ENCODE peak calls at places on chromosomes 7 and 10, in seven cellular contexts. F is stomach, I is psoas muscle, Z is choroid plexus epithelial cell, J is GM10248, G is osteoblast, V is astrocyte of the spinal cord. H is an unnamed sample.

GRCh38 chr7:141076377-141076776 is 2.5 kb downstream of the TMEM178B start:
- DNase-seq in F (no peak), V (no peak), Z (peak), G (no peak), J (no peak), I (no peak), H (no peak)

GRCh38 chr7:11743016-11743415 is 89.0 kb downstream of the THSD7A start:
- DNase-seq in I (no peak), F (no peak), V (no peak), G (no peak), Z (no peak), J (no peak), H (no peak)

GRCh38 chr10:124063736-124064135 is 29.7 kb downstream of the CHST15 start:
- DNase-seq in Z (peak), V (peak), J (peak), I (no peak), F (no peak), G (peak), H (peak)

GRCh38 chr7:158431941-158432347 is 155.7 kb downstream of the PTPRN2 start:
- DNase-seq in J (no peak), G (peak), V (peak), F (peak), Z (peak), I (peak), H (peak)

GRCh38 chr10:7846591-7846990 is 28.3 kb downstream of the TAF3 start:
- DNase-seq in G (peak), Z (no peak), V (no peak), F (no peak), J (no peak), I (no peak), H (peak)

GRCh38 chr10:127196227-127196954 is at the start of gene INSYN2A:
- DNase-seq in I (peak), F (no peak), Z (peak), V (peak), G (peak), J (no peak), H (peak)

GRCh38 chr10:22684707-22685106 is 29.7 kb downstream of the PIP4K2A start:
- DNase-seq in G (no peak), I (no peak), Z (no peak), V (no peak), J (no peak), F (no peak), H (no peak)

GRCh38 chr10:70816220-70816894 is 609 bp downstream of the SGPL1 start:
- DNase-seq in G (peak), Z (peak), V (peak), I (peak), F (peak), J (peak), H (peak)

GRCh38 chr10:7756360-7756992 is 31.3 kb downstream of the KIN start:
- DNase-seq in F (peak), Z (peak), V (peak), I (no peak), G (no peak), J (no peak), H (peak)

GRCh38 chr7:2084331-2084730 is 148.4 kb downstream of the MAD1L1 start:
- DNase-seq in Z (no peak), J (no peak), V (no peak), I (no peak), F (no peak), G (no peak), H (no peak)

GRCh38 chr10:73413108-73413527 is 740 bp downstream of the ANXA7 start:
- DNase-seq in F (peak), I (peak), Z (no peak), G (peak), V (peak), J (peak), H (peak)

GRCh38 chr7:28958235-28958945 is at the start of gene TRIL:
- DNase-seq in J (peak), V (peak), G (peak), Z (peak), F (peak), I (peak), H (no peak)

GRCh38 chr10:88315746-88316145 is 267.4 kb downstream of the RNLS start:
- DNase-seq in F (no peak), Z (peak), I (no peak), J (no peak), V (no peak), G (no peak), H (peak)

GRCh38 chr10:6269953-6270867 is 67.5 kb downstream of the PFKFB3 start:
- DNase-seq in V (no peak), G (no peak), I (no peak), Z (no peak), J (peak), F (peak), H (peak)

GRCh38 chr10:35789996-35790395 is 147.9 kb upstream of the FZD8 start:
- DNase-seq in V (no peak), J (no peak), G (peak), Z (no peak), F (no peak), I (no peak), H (peak)

GRCh38 chr7:87886875-87887274 is 10.6 kb downstream of the DBF4 start:
- DNase-seq in Z (peak), F (no peak), I (no peak), J (no peak), G (no peak), V (peak), H (peak)

GRCh38 chr10:16987129-16987670 is 142.4 kb downstream of the CUBN start:
- DNase-seq in V (peak), F (no peak), J (no peak), G (peak), I (no peak), Z (peak), H (peak)

GRCh38 chr7:73446716-73447115 is 13.1 kb downstream of the FZD9 start:
- DNase-seq in Z (no peak), I (no peak), F (no peak), J (no peak), V (no peak), G (peak), H (no peak)

GRCh38 chr7:158238616-158239289 is 348.9 kb downstream of the PTPRN2 start:
- DNase-seq in Z (no peak), G (no peak), I (no peak), V (no peak), J (no peak), F (peak), H (no peak)

GRCh38 chr10:106573106-106573505 is 591.4 kb downstream of the SORCS1 start:
- DNase-seq in V (peak), G (no peak), J (no peak), F (no peak), I (no peak), Z (peak), H (peak)

GRCh38 chr7:106986450-106986977 is 58.0 kb upstream of the PRKAR2B start:
- DNase-seq in Z (no peak), G (no peak), V (no peak), J (no peak), F (no peak), I (no peak), H (no peak)

GRCh38 chr7:151193203-151193602 is 6.2 kb upstream of the ASB10 start:
- DNase-seq in G (peak), I (no peak), F (no peak), V (no peak), J (no peak), Z (no peak), H (no peak)

GRCh38 chr10:107913317-107914294 is 749.1 kb upstream of the SORCS1 start:
- DNase-seq in V (no peak), F (no peak), Z (no peak), G (no peak), I (no peak), J (no peak), H (no peak)

GRCh38 chr7:134449596-134450194 is 9.2 kb downstream of the AKR1B1 start:
- DNase-seq in J (no peak), G (no peak), F (no peak), I (no peak), Z (no peak), V (no peak), H (no peak)

DNA sequence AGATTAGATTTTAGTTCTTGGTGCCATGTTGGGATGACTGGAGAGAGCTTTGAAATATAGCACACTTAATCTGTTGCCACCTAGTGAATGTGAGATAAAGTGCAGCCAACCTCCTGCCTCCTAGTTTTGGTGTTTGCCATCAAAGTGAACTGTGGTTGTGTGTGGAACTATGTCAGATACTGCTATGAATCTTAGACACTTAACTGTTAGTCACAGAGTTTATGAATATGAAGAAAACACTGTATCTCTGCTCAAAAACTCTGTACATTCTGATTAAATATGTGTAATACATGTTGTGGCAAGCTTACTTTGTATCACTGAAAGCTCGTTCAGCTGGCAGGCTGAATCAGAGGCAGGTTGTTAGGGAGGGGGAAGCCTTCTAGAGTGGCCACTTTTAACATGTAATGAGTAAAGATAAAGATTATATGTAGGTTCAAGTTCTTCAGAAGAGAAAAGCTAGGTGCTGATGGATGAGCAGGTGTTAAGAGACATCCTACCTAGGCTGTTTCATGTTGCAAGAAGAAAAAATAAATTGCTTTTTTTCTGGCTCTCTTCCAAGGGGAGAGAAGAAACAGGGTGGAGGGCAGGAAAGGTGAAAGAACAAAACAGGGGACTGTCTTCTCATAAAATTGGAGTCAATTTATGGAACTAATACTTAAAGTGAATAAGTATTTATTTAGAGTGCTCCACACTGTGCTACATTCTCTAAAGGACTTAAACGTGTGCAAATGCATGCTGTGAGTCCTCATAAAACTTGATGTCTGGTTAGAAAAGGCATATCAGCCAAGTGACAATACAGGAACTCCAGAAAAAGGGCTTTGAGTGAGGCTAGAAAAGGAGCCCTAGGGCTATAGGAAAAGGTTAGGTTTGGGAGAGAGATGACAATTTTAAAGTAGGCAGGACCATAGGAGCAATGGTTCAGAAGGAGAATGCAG is 14.1 kb upstream of the LAMB1 start:
- DNase-seq in V (peak), I (no peak), G (peak), Z (peak), F (no peak), J (no peak), H (peak)
- TF ChIP-seq CTCF in V (peak), I (no peak), G (peak), Z (peak), F (no peak), J (peak), H (peak)

GRCh38 chr10:129334326-129334725 is 132.7 kb upstream of the MGMT start:
- DNase-seq in G (no peak), V (no peak), I (no peak), J (no peak), F (no peak), Z (no peak), H (no peak)

GRCh38 chr10:129329375-129330040 is 137.5 kb upstream of the MGMT start:
- DNase-seq in J (no peak), V (no peak), G (no peak), I (no peak), F (no peak), Z (no peak), H (no peak)

GRCh38 chr10:129335942-129336341 is 131.1 kb upstream of the MGMT start:
- DNase-seq in J (no peak), F (no peak), I (no peak), G (no peak), V (no peak), Z (no peak), H (no peak)

GRCh38 chr10:129335396-129335795 is 131.6 kb upstream of the MGMT start:
- DNase-seq in G (no peak), F (no peak), Z (no peak), J (no peak), I (no peak), V (no peak), H (no peak)

DNA sequence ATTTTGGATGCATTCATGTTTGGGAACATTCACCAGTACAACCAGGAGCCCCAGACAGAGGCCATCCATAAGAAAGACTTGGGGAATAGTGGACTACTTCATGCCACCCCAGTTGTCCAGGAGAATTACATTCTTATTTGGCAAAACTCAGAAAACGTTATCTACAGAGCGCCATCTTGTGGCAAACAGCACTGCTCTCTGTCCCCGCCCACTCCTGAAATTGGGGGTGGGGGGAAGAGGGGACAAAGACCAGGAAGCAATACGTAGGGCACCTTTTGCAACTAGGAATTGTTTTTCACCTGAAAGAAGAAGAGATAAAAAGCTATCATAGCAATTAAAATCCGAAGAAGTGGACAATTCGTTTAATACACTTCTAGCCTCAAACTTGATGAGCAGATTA is 134.6 kb upstream of the MGMT start:
- DNase-seq in F (no peak), Z (peak), I (no peak), G (no peak), J (no peak), V (no peak), H (peak)
- TF ChIP-seq CTCF in F (no peak), Z (peak), I (peak), G (peak), J (peak), V (peak), H (peak)

GRCh38 chr10:79438699-79439085 is 6.7 kb downstream of the ZCCHC24 start:
- DNase-seq in I (no peak), J (no peak), G (no peak), F (no peak), V (no peak), Z (no peak), H (no peak)

GRCh38 chr10:79436066-79436849 is 9.2 kb downstream of the ZCCHC24 start:
- DNase-seq in Z (no peak), V (no peak), F (no peak), G (peak), J (no peak), I (no peak), H (no peak)

GRCh38 chr10:79436850-79437103 is 8.6 kb downstream of the ZCCHC24 start:
- DNase-seq in Z (no peak), I (no peak), V (no peak), J (no peak), G (no peak), F (no peak), H (no peak)

GRCh38 chr10:79437111-79437814 is 8.2 kb downstream of the ZCCHC24 start:
- DNase-seq in I (no peak), V (no peak), Z (no peak), G (no peak), J (no peak), F (no peak), H (peak)

GRCh38 chr10:79438021-79438698 is 7.3 kb downstream of the ZCCHC24 start:
- DNase-seq in I (no peak), V (no peak), J (no peak), G (peak), F (no peak), Z (no peak), H (no peak)
- TF ChIP-seq CTCF in I (peak), V (peak), J (no peak), G (peak), F (no peak), Z (peak), H (no peak)

GRCh38 chr10:48887982-48888381 is 51.7 kb downstream of the LRRC18 start:
- DNase-seq in I (no peak), Z (no peak), J (no peak), V (no peak), F (no peak), G (no peak), H (no peak)

GRCh38 chr10:48882881-48883280 is 56.8 kb downstream of the LRRC18 start:
- DNase-seq in I (no peak), V (no peak), J (no peak), F (no peak), Z (no peak), G (no peak), H (no peak)

GRCh38 chr10:48884337-48885045 is 55.1 kb downstream of the LRRC18 start:
- DNase-seq in J (no peak), F (no peak), G (no peak), I (no peak), Z (no peak), V (no peak), H (no peak)

GRCh38 chr10:48881937-48882336 is 57.7 kb downstream of the LRRC18 start:
- DNase-seq in Z (no peak), G (no peak), J (no peak), F (no peak), I (no peak), V (no peak), H (no peak)

DNA sequence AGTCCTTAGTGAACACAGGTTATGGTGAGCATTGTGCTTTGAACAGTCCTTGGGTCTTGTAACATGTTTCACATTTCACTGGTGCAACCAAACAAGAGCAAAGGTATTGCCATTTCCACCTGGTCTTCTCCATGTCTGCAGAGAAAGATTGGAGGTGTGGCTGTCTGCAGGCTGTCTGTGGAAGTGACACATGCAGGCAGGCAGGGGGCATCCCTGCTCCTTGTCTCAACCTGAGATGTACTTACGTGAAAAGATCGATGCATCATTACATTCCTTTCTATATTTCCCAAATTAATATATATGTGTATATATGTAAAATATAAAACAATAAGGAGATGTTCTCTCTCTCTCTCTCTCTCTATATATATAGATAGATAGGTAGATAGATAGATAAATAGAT is 54.3 kb downstream of the LRRC18 start:
- DNase-seq in G (no peak), V (no peak), Z (peak), I (no peak), F (no peak), J (no peak), H (peak)
- TF ChIP-seq CTCF in G (peak), V (peak), Z (peak), I (peak), F (no peak), J (no peak), H (peak)

GRCh38 chr7:19056305-19056704 is 61.1 kb downstream of the TWIST1 start:
- DNase-seq in J (no peak), Z (no peak), I (no peak), G (no peak), F (no peak), V (no peak), H (no peak)

DNA sequence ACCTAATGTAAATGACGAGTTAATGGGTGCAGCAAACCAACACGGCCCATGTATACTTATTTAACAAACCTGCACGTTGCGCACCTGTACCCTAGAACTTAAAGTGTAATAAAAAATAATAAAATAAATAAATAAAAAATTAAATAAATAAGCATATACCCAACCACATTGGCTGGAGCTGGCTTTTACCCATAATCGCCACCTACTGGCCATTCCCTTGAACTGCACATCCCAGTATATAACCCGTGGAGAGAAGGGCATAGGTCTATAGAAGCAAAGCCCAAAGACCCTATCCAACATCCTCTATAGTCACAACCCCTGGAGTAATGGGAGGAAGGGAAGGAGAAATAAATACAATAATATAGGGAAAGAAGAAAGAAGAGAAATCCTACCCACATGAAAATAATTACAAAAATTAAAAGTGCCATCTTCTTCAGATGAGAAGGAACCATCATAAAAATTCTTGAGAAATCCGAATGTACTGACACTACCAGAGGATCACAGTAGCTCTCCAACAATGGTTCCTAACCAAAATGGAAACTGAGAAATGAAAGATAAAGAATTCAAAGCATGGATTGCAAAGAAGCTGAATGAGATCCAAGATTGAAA is 65.6 kb downstream of the TWIST1 start:
- DNase-seq in Z (peak), I (no peak), G (no peak), J (peak), F (peak), V (peak), H (peak)
- TF ChIP-seq CTCF in Z (peak), I (peak), G (peak), J (peak), F (no peak), V (peak), H (peak)

GRCh38 chr7:40716052-40716451 is 581.2 kb downstream of the SUGCT start:
- DNase-seq in V (no peak), G (no peak), F (no peak), I (no peak), Z (peak), J (no peak), H (no peak)
- TF ChIP-seq CTCF in V (no peak), G (no peak), F (no peak), I (no peak), Z (no peak), J (no peak), H (no peak)

GRCh38 chr10:14306201-14306600 is 24.5 kb downstream of the FRMD4A start:
- DNase-seq in I (no peak), J (no peak), G (no peak), F (no peak), V (no peak), Z (no peak), H (no peak)

GRCh38 chr10:14296081-14296709 is 34.5 kb downstream of the FRMD4A start:
- DNase-seq in G (peak), V (peak), F (peak), I (no peak), Z (peak), J (no peak), H (no peak)

GRCh38 chr10:14304029-14304428 is 26.7 kb downstream of the FRMD4A start:
- DNase-seq in I (no peak), G (no peak), V (no peak), F (no peak), J (no peak), Z (no peak), H (no peak)

GRCh38 chr10:14299516-14299915 is 31.2 kb downstream of the FRMD4A start:
- DNase-seq in G (no peak), V (no peak), J (no peak), I (no peak), Z (no peak), F (no peak), H (no peak)

DNA sequence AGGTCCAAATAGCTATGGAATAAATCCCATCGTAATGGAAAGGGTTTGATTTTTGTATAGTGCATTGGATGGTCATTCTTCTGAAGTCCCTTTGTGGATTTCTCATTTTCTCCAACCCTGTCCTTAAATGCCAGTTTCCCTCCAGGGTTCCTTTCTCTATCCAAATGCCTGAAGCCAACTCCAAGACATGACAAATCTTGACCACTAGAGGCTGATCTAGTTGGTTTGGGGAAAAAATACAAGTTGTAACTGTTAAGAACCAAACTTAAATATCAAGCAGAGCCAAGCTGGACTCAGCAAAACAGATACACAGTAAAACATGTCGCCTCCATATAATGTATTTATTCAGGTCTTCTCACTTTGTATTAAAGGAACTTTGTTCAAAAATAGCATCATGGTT is 28.7 kb downstream of the FRMD4A start:
- DNase-seq in V (peak), Z (peak), J (no peak), F (no peak), I (no peak), G (no peak), H (peak)
- TF ChIP-seq CTCF in V (peak), Z (peak), J (peak), F (no peak), I (no peak), G (peak), H (no peak)